ENCODE peak calls at places on chromosomes 5 and 9, in ten cellular contexts. C is HCT116; K is HFF-Myc; Y is A673; Q is AG04450; O is CD8-positive, alpha-beta T cell; R is thyroid gland; E is esophagus squamous epithelium; G is esophagus muscularis mucosa; N is transverse colon. D is an unnamed sample.

GRCh38 chr9:82356131-82356530 is 367.6 kb downstream of the SPATA31D1 start:
- DNase-seq in N (no peak), K (no peak), O (no peak), Q (no peak), G (no peak), R (no peak), C (no peak), Y (no peak), E (no peak), D (no peak)

GRCh38 chr5:57410374-57411320 is 72.0 kb downstream of the ACTBL2 start:
- DNase-seq in O (no peak), R (no peak), C (no peak), G (no peak), Y (no peak), K (no peak), Q (no peak), E (no peak), N (no peak), D (no peak)

GRCh38 chr5:55344392-55344992 is 36.7 kb downstream of the MTREX start:
- DNase-seq in N (peak; percentile 66), G (no peak), C (peak; percentile 36), R (peak; percentile 68), Y (peak; percentile 57), K (peak; percentile 36), E (no peak), Q (peak; percentile 36), O (peak; percentile 50), D (peak; percentile 46)

GRCh38 chr5:156137482-156137881 is 189.5 kb upstream of the SGCD start:
- DNase-seq in R (no peak), E (no peak), G (no peak), N (no peak), O (no peak), C (no peak), Y (no peak), Q (no peak), K (no peak), D (no peak)

GRCh38 chr9:91771027-91771426 is 179.0 kb downstream of the ROR2 start:
- DNase-seq in N (peak; percentile 44), O (no peak), G (no peak), R (peak; percentile 35), Q (peak; percentile 92), C (no peak), E (no peak), Y (peak; percentile 25), K (peak; percentile 90), D (peak; percentile 90)

GRCh38 chr5:37723147-37723961 is 116.5 kb downstream of the GDNF start:
- DNase-seq in K (no peak), G (no peak), E (no peak), N (no peak), R (no peak), C (peak; percentile 12), O (no peak), Q (no peak), Y (peak; percentile 78), D (no peak)

GRCh38 chr5:7329712-7330111 is 66.2 kb upstream of the ADCY2 start:
- DNase-seq in E (no peak), R (no peak), K (no peak), C (no peak), N (no peak), Y (no peak), G (no peak), Q (no peak), O (no peak), D (no peak)

GRCh38 chr5:124277767-124278536 is 468.5 kb downstream of the ZNF608 start:
- DNase-seq in R (no peak), O (no peak), E (no peak), G (peak; percentile 68), N (no peak), Y (no peak), C (no peak), K (no peak), Q (no peak), D (no peak)

GRCh38 chr9:104074876-104075275 is 19.2 kb upstream of the SMC2 start:
- DNase-seq in O (no peak), E (no peak), N (no peak), G (no peak), C (no peak), Q (peak; percentile 53), K (no peak), Y (no peak), R (no peak), D (peak; percentile 55)

GRCh38 chr5:162372265-162372664 is 304.7 kb downstream of the GABRG2 start:
- DNase-seq in E (no peak), C (no peak), R (no peak), G (no peak), Y (no peak), O (no peak), N (no peak), K (no peak), Q (no peak), D (no peak)

DNA sequence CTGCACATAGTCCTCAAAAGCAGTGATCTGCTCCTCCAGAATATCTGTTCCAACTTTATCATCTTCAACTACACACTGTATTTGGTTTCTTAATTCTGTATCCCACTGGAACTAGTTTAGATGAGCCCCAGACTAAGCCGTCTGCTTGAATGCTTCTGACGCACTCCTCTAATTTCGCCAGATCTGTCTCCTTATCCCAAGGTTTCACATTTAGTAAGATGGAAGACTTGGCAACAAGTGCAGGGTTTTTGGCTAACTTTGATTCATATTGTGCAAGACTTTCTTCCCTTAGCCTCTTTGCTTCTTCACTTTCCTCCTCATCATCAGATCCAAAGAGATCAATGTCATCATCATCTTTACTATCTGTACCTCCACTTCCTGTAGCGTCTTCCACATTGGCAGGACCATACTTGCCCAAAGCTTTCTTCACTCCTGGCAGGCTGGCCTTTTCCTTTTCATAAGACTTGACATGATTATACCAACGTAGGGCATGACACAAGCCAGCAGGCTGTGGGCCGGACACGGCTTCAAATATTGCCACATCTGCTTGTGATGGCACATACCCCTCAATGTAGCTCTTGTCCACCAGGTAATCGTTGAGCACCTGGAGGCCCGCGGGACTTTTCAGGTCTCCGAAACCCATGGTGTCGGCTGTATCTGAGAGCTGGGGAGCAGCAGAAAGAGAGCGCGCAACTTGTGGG is 56.2 kb upstream of the PIK3R1 start:
- DNase-seq in Q (no peak), E (no peak), C (no peak), O (no peak), R (no peak), K (no peak), N (no peak), Y (no peak), G (no peak), D (no peak)
- TF ChIP-seq CTCF in Q (no peak), E (no peak), C (no peak), O (no peak), R (no peak), K (no peak), N (no peak), Y (no peak), G (no peak), D (no peak)

GRCh38 chr9:16192403-16193017 is 639.7 kb downstream of the CCDC171 start:
- DNase-seq in N (no peak), K (no peak), G (no peak), E (no peak), Q (no peak), C (no peak), O (no peak), Y (no peak), R (no peak), D (no peak)
- H3K4me3 ChIP-seq in N (no peak overlapping the region), K (no peak overlapping the region), G (no peak overlapping the region), E (no peak overlapping the region), Q (no peak overlapping the region), C (no peak overlapping the region), O (no peak overlapping the region), Y (no peak overlapping the region), R (no peak overlapping the region), D (no peak overlapping the region)

GRCh38 chr9:136501686-136502085 is 18.8 kb upstream of the SEC16A start:
- DNase-seq in R (no peak), G (no peak), Y (no peak), C (no peak), Q (no peak), N (no peak), K (no peak), E (no peak), O (no peak), D (no peak)

GRCh38 chr9:136505406-136506403 is 22.9 kb upstream of the SEC16A start:
- DNase-seq in N (no peak), Y (no peak), E (no peak), K (no peak), G (no peak), R (no peak), O (no peak), Q (no peak), C (no peak), D (no peak)

GRCh38 chr9:136504512-136505348 is 21.9 kb upstream of the SEC16A start:
- DNase-seq in O (no peak), Q (no peak), C (no peak), E (no peak), R (no peak), G (no peak), K (no peak), Y (no peak), N (no peak), D (no peak)

GRCh38 chr9:136502196-136502595 is 19.4 kb upstream of the SEC16A start:
- DNase-seq in E (no peak), K (no peak), C (no peak), G (no peak), Y (no peak), N (no peak), R (no peak), Q (no peak), O (no peak), D (no peak)

GRCh38 chr9:136502940-136503550 is 20.2 kb upstream of the SEC16A start:
- DNase-seq in Q (no peak), R (no peak), N (no peak), G (no peak), C (no peak), Y (no peak), K (no peak), O (no peak), E (no peak), D (no peak)
- TF ChIP-seq CTCF in Q (no peak), R (no peak), N (no peak), G (no peak), C (no peak), Y (peak; percentile 20), K (peak; percentile 14), O (no peak), E (no peak), D (peak; percentile 9)

GRCh38 chr9:122402403-122403268 is 31.8 kb downstream of the PTGS1 start:
- DNase-seq in Q (peak; percentile 91), N (no peak), O (no peak), Y (peak; percentile 69), K (peak; percentile 98), G (peak; percentile 90), E (no peak), R (no peak), C (peak; percentile 96), D (peak; percentile 83)

GRCh38 chr9:122403381-122404002 is 32.7 kb downstream of the PTGS1 start:
- DNase-seq in N (no peak), Y (no peak), K (peak; percentile 67), E (no peak), O (no peak), R (no peak), Q (no peak), C (no peak), G (peak; percentile 74), D (no peak)

DNA sequence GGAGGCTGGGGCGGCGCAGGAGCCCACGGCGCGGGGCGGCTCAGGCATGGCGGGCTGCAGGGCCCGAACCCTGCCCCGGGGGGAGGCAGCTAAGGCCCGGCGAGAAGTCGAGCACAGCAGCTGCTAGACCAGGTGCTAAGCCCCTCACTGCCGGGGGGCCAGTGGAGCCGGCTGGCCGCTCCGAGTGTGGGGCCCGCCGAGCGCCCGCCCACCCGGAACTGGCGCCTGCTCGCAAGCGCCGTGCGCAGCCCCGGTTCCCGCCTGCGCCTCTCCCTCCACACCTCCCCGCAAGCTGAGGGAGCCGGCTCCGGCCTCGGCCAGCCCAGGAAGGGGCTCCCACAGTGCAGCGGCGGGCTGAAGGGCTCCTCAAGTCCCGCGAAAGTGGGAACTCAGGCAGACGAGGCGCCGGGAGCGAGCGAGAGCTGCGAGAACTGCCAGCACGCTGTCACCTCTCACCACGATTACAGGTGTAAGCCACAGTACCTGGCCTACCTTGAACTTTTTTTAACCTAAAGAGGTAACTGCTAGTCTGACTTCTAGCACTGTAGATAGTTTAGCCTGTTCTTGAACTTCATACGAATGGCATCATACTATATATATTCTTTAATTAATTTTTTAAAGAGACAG is 35.6 kb downstream of the PTGS1 start:
- DNase-seq in G (no peak), R (no peak), Y (no peak), Q (no peak), E (no peak), C (no peak), K (no peak), O (no peak), N (no peak), D (no peak)
- H3K4me3 ChIP-seq in G (peak overlapping the region; percentile 32), R (no peak overlapping the region), Y (no peak overlapping the region), Q (no peak overlapping the region), E (peak overlapping the region; percentile 50), C (no peak overlapping the region), K (no peak overlapping the region), O (no peak overlapping the region), N (no peak overlapping the region), D (no peak overlapping the region)

D was measured in astrocyte of the cerebellum.